ENCODE peak calls at places on chromosomes 2 and 18, in four cellular contexts. L is AG10803, R is foreskin fibroblast, I is GM06990. D is an unnamed sample.

GRCh38 chr2:134359367-134360081 is 105.7 kb downstream of the MGAT5 start:
- DNase-seq in R (no peak), I (no peak), L (no peak), D (no peak)

GRCh38 chr2:236576978-236577377 is 7.4 kb downstream of the ACKR3 start:
- DNase-seq in I (no peak), L (no peak), R (no peak), D (no peak)

GRCh38 chr2:209805351-209805750 is 33.7 kb downstream of the UNC80 start:
- DNase-seq in I (no peak), L (no peak), R (no peak), D (no peak)

GRCh38 chr2:67792796-67793195 is 270.0 kb downstream of the C1D start:
- DNase-seq in R (peak; percentile 24), I (no peak), L (no peak), D (no peak)

GRCh38 chr2:88669371-88670214 is 21.9 kb upstream of the RPIA start:
- DNase-seq in R (peak; percentile 65), I (peak; percentile 22), L (peak; percentile 41), D (peak; percentile 28)

GRCh38 chr2:206851511-206851910 is 86.1 kb downstream of the FASTKD2 start:
- DNase-seq in R (no peak), I (no peak), L (peak; percentile 8), D (no peak)

GRCh38 chr2:236550701-236551465 is 18.7 kb upstream of the ACKR3 start:
- DNase-seq in I (peak; percentile 63), R (no peak), L (no peak), D (no peak)

GRCh38 chr2:70010222-70011111 is 49.0 kb upstream of the ASPRV1 start:
- DNase-seq in I (no peak), L (peak; percentile 26), R (peak; percentile 21), D (no peak)

GRCh38 chr2:228426502-228427216 is 245.2 kb upstream of the SPHKAP start:
- DNase-seq in I (no peak), R (peak; percentile 8), L (peak; percentile 11), D (no peak)

GRCh38 chr18:75244914-75245313 is 34.3 kb downstream of the TSHZ1 start:
- DNase-seq in R (peak; percentile 17), L (no peak), I (no peak), D (no peak)

GRCh38 chr2:150677561-150677960 is 190.1 kb upstream of the RND3 start:
- DNase-seq in R (no peak), I (no peak), L (no peak), D (no peak)

GRCh38 chr2:3420076-3420848 is 40.8 kb downstream of the TRAPPC12 start:
- DNase-seq in L (no peak), R (peak; percentile 13), I (no peak), D (no peak)

GRCh38 chr2:1659951-1660565 is 84.3 kb downstream of the PXDN start:
- DNase-seq in R (no peak), L (no peak), I (no peak), D (no peak)

GRCh38 chr2:127185093-127185492 is 35.0 kb downstream of the CYP27C1 start:
- DNase-seq in I (no peak), R (no peak), L (no peak), D (no peak)
- TF ChIP-seq CTCF in I (peak; percentile 2), R (no peak), L (no peak), D (no peak)

GRCh38 chr2:178110681-178111080 is 1.6 kb upstream of the RBM45 start:
- DNase-seq in I (no peak), L (no peak), R (no peak), D (no peak)

GRCh38 chr2:178109813-178110212 is 2.4 kb upstream of the RBM45 start:
- DNase-seq in R (peak; percentile 51), I (peak; percentile 10), L (peak; percentile 55), D (peak; percentile 34)

GRCh38 chr2:178114462-178114861 is 2.2 kb downstream of the RBM45 start:
- DNase-seq in I (peak; percentile 1), L (no peak), R (no peak), D (no peak)

GRCh38 chr2:178112202-178113152 is at the start of gene RBM45:
- DNase-seq in I (peak; percentile 93), R (peak; percentile 98), L (peak; percentile 96), D (peak; percentile 72)

DNA sequence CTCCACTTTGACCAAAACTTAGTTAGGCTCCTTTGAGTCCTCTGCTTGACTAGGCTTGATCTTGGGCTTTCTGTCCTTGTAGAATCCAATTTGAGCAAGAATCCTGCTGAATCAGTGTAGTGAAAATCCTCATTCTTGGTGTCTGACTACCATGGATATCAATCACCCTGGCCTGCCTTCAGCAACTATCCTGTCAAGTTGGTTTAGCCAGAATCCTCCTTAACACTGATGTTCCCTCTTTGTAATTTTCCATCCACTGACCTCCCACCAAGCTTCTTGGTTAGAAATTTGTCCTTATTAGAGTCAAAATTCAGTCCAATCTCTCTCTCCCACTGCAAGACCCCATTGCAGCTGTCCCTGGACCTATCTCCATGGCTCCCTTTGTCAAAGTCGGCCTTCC is 494 bp upstream of the RBM45 start:
- DNase-seq in R (no peak), I (no peak), L (no peak), D (no peak)
- H3K4me3 ChIP-seq in R (no peak overlapping the region), I (no peak overlapping the region), L (peak overlapping the region; percentile 96), D (peak overlapping the region; percentile 68)

GRCh38 chr2:135913726-135914365 is 37.6 kb upstream of the MCM6 start:
- DNase-seq in I (peak; percentile 29), L (peak; percentile 48), R (peak; percentile 63), D (peak; percentile 34)

GRCh38 chr2:135914485-135914884 is 38.2 kb upstream of the MCM6 start:
- DNase-seq in I (no peak), R (no peak), L (no peak), D (no peak)

DNA sequence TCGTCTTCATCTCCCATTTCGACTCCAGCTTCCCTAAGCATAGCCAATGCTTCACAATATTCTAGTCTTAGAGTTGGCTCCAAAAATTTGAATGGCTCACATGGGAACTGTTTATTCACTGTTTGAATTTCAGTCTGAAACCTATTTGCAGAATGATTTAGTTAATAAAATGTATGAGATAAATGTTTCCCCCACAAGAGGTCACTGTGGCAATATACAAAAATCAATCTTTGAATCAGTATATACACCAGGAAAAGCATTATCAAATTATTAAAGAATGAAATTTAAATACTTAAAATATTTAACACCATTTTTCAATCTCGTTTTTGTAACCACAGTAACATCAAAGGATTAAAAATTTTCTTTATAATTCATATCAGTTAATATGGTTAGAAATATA is 40.0 kb upstream of the MCM6 start:
- DNase-seq in L (peak; percentile 35), R (peak; percentile 53), I (peak; percentile 8), D (peak; percentile 37)
- TF ChIP-seq CTCF in L (peak; percentile 48), R (peak; percentile 7), I (peak; percentile 30), D (no peak)

GRCh38 chr2:6787376-6787775 is 78.3 kb downstream of the CMPK2 start:
- DNase-seq in L (no peak), R (no peak), I (no peak), D (no peak)

GRCh38 chr2:6788614-6789013 is 77.1 kb downstream of the CMPK2 start:
- DNase-seq in L (no peak), I (no peak), R (no peak), D (no peak)

GRCh38 chr2:6791682-6792081 is 74.0 kb downstream of the CMPK2 start:
- DNase-seq in R (no peak), L (no peak), I (no peak), D (no peak)

GRCh38 chr2:6793371-6793770 is 72.3 kb downstream of the CMPK2 start:
- DNase-seq in R (no peak), L (no peak), I (no peak), D (no peak)

DNA sequence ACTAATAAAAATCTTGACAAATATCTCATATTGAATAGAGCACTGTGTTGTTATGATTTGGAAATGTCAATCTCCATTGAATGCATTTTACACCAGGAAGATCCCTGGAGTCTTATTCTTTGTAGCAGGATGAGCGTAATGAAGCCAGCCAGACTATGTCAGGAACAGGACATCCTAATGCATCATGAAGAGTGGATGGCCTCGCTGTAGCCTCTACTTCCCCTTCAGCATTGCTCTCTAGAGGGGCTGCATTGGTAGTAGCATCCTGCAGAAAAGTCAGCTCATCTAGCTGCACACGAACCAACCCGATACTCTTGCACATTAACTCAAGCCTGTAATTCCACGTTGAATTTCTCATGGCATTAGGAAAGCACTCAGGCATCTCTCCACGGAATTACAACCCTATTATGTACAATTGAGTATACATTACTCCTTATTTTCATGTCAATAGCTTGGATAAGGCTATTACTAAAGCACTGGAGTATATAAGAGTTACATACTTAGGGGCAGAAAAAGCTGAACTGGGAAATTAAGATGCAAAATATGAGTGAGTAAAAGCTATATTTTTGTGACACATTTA is 76.1 kb downstream of the CMPK2 start:
- DNase-seq in R (no peak), L (no peak), I (no peak), D (no peak)
- H3K4me3 ChIP-seq in R (no peak overlapping the region), L (no peak overlapping the region), I (no peak overlapping the region), D (no peak overlapping the region)

GRCh38 chr2:192749606-192750200 is 555.0 kb upstream of the TMEFF2 start:
- DNase-seq in R (no peak), L (no peak), I (no peak), D (no peak)
- TF ChIP-seq CTCF in R (no peak), L (no peak), I (peak; percentile 23), D (peak; percentile 18)

GRCh38 chr2:64402876-64403275 is 51.1 kb upstream of the LGALSL start:
- DNase-seq in L (no peak), R (peak; percentile 40), I (no peak), D (no peak)

GRCh38 chr2:64405476-64406406 is 48.2 kb upstream of the LGALSL start:
- DNase-seq in I (no peak), R (peak; percentile 95), L (peak; percentile 96), D (peak; percentile 11)

GRCh38 chr2:64404743-64405142 is 49.2 kb upstream of the LGALSL start:
- DNase-seq in I (no peak), R (peak; percentile 70), L (no peak), D (no peak)

GRCh38 chr2:64403426-64403825 is 50.5 kb upstream of the LGALSL start:
- DNase-seq in I (no peak), L (no peak), R (no peak), D (no peak)

DNA sequence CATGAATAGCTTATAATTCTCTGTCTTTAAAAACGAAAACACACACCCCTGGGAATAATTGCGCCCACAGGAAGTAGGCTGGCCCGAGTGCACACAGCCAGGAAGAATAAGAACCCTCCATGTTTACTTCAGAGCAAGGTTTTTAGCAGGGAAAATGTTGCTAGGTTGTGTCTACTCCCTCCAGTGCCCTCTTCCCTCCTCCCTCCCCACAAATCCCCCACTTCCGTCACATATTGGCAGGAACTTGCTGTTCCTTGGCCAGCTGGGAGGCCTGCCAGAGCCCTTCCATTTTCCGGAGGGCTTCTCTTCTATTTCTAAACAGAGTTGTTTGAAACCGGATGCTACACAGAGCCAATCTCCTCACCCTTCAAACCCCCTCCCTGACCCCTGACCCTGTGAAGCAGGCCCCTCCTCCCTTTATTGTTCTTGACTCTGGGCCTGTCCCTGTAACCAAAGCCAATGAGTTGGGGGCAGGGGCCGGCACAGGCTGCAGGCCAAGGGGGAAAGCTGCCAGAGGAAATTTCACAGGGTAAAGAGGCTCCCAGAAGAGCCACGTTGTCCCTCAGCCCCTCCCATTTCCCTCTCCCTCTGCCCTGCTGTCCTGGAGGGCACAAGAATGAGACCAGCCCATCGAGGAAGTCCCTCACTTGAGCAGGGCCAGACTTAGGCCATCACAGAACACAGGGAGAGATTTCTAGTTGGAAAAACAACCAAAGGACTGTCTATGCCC is 49.8 kb upstream of the LGALSL start:
- DNase-seq in R (peak; percentile 75), I (no peak), L (peak; percentile 38), D (peak; percentile 74)
- H3K4me3 ChIP-seq in R (no peak overlapping the region), I (no peak overlapping the region), L (no peak overlapping the region), D (no peak overlapping the region)

D was measured in astrocyte of the cerebellum.